ENCODE peak calls at places on chromosomes 1 and 21, in four cellular contexts. One of them, this sample, is unnamed. For H3K36me3, the result is how much of the 10 kb centered on the place peaks cover.

GRCh38 chr21:45012661-45013270 is 61.6 kb upstream of the ADARB1 start:
- DNase-seq in Karpas-422: no peak
- DNase-seq in H1: peak
- DNase-seq in Peyer's patch: no peak
- DNase-seq in this sample: peak

GRCh38 chr1:102002057-102002456 is 5.3 kb upstream of the OLFM3 start:
- DNase-seq in Karpas-422: no peak
- DNase-seq in H1: no peak
- DNase-seq in Peyer's patch: no peak
- DNase-seq in this sample: no peak

GRCh38 chr1:217253351-217253750 is 377.5 kb downstream of the GPATCH2 start:
- DNase-seq in Karpas-422: no peak
- DNase-seq in H1: no peak
- DNase-seq in Peyer's patch: no peak
- DNase-seq in this sample: no peak

GRCh38 chr21:42096593-42096992 is 25.5 kb downstream of the UMODL1 start:
- DNase-seq in Karpas-422: no peak
- DNase-seq in H1: no peak
- DNase-seq in Peyer's patch: no peak
- DNase-seq in this sample: no peak

GRCh38 chr1:25168193-25169071 is 63.9 kb downstream of the SYF2 start:
- DNase-seq in Karpas-422: no peak
- DNase-seq in H1: peak
- DNase-seq in Peyer's patch: no peak
- DNase-seq in this sample: no peak

GRCh38 chr1:91282695-91283420 is 121.8 kb downstream of the HFM1 start:
- DNase-seq in Karpas-422: peak
- DNase-seq in H1: peak
- DNase-seq in Peyer's patch: no peak
- DNase-seq in this sample: no peak

GRCh38 chr1:1207254-1207902 is 986 bp upstream of the TNFRSF18 start:
- DNase-seq in Karpas-422: no peak
- DNase-seq in H1: no peak
- DNase-seq in Peyer's patch: no peak
- DNase-seq in this sample: no peak

GRCh38 chr1:205517763-205518162 is 13.3 kb downstream of the CDK18 start:
- DNase-seq in Karpas-422: no peak
- DNase-seq in H1: no peak
- DNase-seq in Peyer's patch: no peak
- DNase-seq in this sample: no peak

GRCh38 chr1:64878931-64879710 is 87.2 kb downstream of the JAK1 start:
- DNase-seq in Karpas-422: no peak
- DNase-seq in H1: no peak
- DNase-seq in Peyer's patch: no peak
- DNase-seq in this sample: no peak

GRCh38 chr1:87402192-87403046 is 73.7 kb downstream of the LMO4 start:
- DNase-seq in Karpas-422: peak
- DNase-seq in H1: no peak
- DNase-seq in Peyer's patch: no peak
- DNase-seq in this sample: no peak

GRCh38 chr21:43809346-43809799 is 20.0 kb downstream of the RRP1 start:
- DNase-seq in Karpas-422: peak
- DNase-seq in H1: no peak
- DNase-seq in Peyer's patch: no peak
- DNase-seq in this sample: peak

DNA sequence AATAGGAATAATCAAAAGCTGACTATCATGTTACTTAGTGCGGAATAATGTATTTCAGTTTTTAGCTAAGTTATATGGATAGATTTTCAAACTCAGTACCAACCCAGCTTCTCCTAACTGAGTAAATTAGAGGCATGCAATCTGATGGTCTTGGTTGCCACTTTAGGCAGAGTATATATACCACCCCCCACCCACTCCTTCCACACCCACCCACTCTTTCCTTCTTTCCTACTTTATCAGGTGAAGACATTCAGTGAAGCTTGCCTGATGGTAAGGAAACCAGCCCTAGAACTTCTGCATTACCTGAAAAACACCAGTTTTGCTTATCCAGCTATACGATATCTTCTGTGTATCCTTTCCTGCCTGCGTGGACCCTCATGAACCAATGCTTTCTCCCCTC is 36.3 kb downstream of the DAP3 start:
- DNase-seq in Karpas-422: no peak
- DNase-seq in H1: no peak
- DNase-seq in Peyer's patch: no peak
- DNase-seq in this sample: no peak
- H3K36me3 ChIP-seq in Karpas-422: under half
- H3K36me3 ChIP-seq in H1: under half
- H3K36me3 ChIP-seq in Peyer's patch: under half
- H3K36me3 ChIP-seq in this sample: under half

GRCh38 chr1:94843430-94843829 is 23.3 kb downstream of the SLC44A3 start:
- DNase-seq in Karpas-422: no peak
- DNase-seq in H1: no peak
- DNase-seq in Peyer's patch: no peak
- DNase-seq in this sample: no peak
- H3K36me3 ChIP-seq in Karpas-422: under half
- H3K36me3 ChIP-seq in H1: under half
- H3K36me3 ChIP-seq in Peyer's patch: under half
- H3K36me3 ChIP-seq in this sample: under half

DNA sequence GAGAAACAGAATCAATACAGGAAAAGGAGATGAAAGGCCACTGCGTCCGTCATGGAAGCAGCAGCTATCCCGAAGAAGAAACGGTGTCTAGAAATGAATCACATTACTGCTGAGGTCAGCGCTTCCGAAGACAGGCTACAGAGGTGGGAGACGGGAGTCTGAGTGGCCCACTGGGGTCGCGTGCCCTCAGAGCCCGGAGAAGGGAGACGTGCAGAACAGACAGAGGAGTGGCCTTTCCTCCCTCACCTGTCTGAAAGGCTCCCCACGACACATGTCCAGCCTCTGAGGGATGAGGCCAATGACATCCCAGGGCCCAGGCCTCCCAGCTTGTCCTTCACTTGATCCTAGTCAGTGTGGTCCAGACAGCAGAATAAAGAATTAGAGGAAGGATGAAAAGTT is 35.9 kb downstream of the VPS26C start:
- DNase-seq in Karpas-422: no peak
- DNase-seq in H1: peak
- DNase-seq in Peyer's patch: no peak
- DNase-seq in this sample: no peak
- H3K36me3 ChIP-seq in Karpas-422: under half
- H3K36me3 ChIP-seq in H1: under half
- H3K36me3 ChIP-seq in Peyer's patch: half or more
- H3K36me3 ChIP-seq in this sample: half or more

GRCh38 chr21:28949318-28949717 is 43.4 kb downstream of the LTN1 start:
- DNase-seq in Karpas-422: no peak
- DNase-seq in H1: no peak
- DNase-seq in Peyer's patch: no peak
- DNase-seq in this sample: no peak

GRCh38 chr21:28952686-28953085 is 40.0 kb downstream of the LTN1 start:
- DNase-seq in Karpas-422: no peak
- DNase-seq in H1: no peak
- DNase-seq in Peyer's patch: no peak
- DNase-seq in this sample: no peak

GRCh38 chr21:28953247-28953646 is 39.4 kb downstream of the LTN1 start:
- DNase-seq in Karpas-422: no peak
- DNase-seq in H1: no peak
- DNase-seq in Peyer's patch: no peak
- DNase-seq in this sample: no peak
- H3K36me3 ChIP-seq in Karpas-422: half or more
- H3K36me3 ChIP-seq in H1: under half
- H3K36me3 ChIP-seq in Peyer's patch: half or more
- H3K36me3 ChIP-seq in this sample: half or more

GRCh38 chr1:180081474-180081873 is 73.2 kb upstream of the QSOX1 start:
- DNase-seq in Karpas-422: no peak
- DNase-seq in H1: no peak
- DNase-seq in Peyer's patch: no peak
- DNase-seq in this sample: no peak
- H3K36me3 ChIP-seq in Karpas-422: under half
- H3K36me3 ChIP-seq in H1: under half
- H3K36me3 ChIP-seq in Peyer's patch: half or more
- H3K36me3 ChIP-seq in this sample: under half

GRCh38 chr1:160221089-160221488 is 15.9 kb downstream of the PEA15 start:
- DNase-seq in Karpas-422: no peak
- DNase-seq in H1: no peak
- DNase-seq in Peyer's patch: no peak
- DNase-seq in this sample: no peak
- H3K36me3 ChIP-seq in Karpas-422: under half
- H3K36me3 ChIP-seq in H1: half or more
- H3K36me3 ChIP-seq in Peyer's patch: half or more
- H3K36me3 ChIP-seq in this sample: under half

DNA sequence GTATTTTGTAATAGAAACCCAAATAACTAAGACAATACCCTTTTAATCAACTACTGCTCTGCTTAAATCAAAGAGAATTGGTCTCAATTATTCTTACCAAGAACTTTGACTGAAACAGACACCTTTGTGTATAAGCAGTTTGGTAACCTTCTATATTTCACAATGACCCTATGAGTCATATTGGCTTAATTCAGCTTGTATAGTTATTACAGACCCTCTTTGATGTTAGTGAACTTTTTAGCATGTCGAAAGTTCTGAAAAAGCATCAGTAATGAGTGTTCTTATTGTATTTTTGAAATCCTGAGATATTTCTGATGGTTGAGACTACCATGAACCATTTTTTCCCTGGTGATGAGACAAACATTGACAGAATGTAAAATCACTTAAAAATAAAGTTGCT is 43.3 kb upstream of the RABGAP1L start:
- DNase-seq in Karpas-422: no peak
- DNase-seq in H1: no peak
- DNase-seq in Peyer's patch: no peak
- DNase-seq in this sample: no peak
- H3K36me3 ChIP-seq in Karpas-422: under half
- H3K36me3 ChIP-seq in H1: under half
- H3K36me3 ChIP-seq in Peyer's patch: under half
- H3K36me3 ChIP-seq in this sample: under half

DNA sequence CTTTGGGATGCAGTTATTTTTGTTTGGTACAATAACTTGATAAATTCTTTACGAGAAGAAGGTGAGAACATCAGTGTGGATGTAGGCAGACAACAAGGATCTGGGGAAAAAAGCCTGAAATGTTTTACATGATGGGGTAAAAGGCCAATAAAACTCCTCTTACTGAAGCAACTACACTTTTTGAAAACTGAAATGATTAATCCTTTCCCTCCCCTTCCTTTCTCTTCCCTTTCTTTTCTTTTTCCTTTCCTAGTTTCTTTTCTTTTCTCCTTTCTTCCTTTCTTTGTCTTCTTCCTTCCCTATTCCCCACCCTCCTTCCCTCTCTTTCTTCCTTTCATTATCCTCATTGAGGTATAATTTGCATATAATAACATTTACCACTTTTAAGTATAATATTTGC is 24.6 kb downstream of the F5 start:
- DNase-seq in Karpas-422: no peak
- DNase-seq in H1: no peak
- DNase-seq in Peyer's patch: no peak
- DNase-seq in this sample: no peak
- H3K36me3 ChIP-seq in Karpas-422: under half
- H3K36me3 ChIP-seq in H1: under half
- H3K36me3 ChIP-seq in Peyer's patch: under half
- H3K36me3 ChIP-seq in this sample: under half

GRCh38 chr1:26478159-26478558 is 5.9 kb downstream of the HMGN2 start:
- DNase-seq in Karpas-422: peak
- DNase-seq in H1: no peak
- DNase-seq in Peyer's patch: no peak
- DNase-seq in this sample: no peak
- H3K36me3 ChIP-seq in Karpas-422: under half
- H3K36me3 ChIP-seq in H1: under half
- H3K36me3 ChIP-seq in Peyer's patch: under half
- H3K36me3 ChIP-seq in this sample: half or more

This sample was measured in spleen.